ENCODE peak calls at places on chromosomes 16 and 17, in five cellular contexts. P is fibroblast of pulmonary artery, Q is glomerular endothelial cell, G is adrenal gland, W is kidney. N is an unnamed sample.

GRCh38 chr16:79810449-79811189 is 210.1 kb upstream of the MAF start:
- DNase-seq in G (no peak), Q (no peak), P (no peak), W (no peak), N (no peak)

GRCh38 chr17:37844158-37844976 is 79.8 kb upstream of the TBC1D3K start:
- DNase-seq in P (peak), Q (no peak), W (peak), G (peak), N (peak)

GRCh38 chr17:78923660-78924453 is 1.3 kb downstream of the TIMP2 start:
- DNase-seq in Q (no peak), P (no peak), W (peak), G (peak), N (peak)

GRCh38 chr16:8972843-8973586 is 9.3 kb upstream of the USP7 start:
- DNase-seq in W (no peak), P (no peak), G (no peak), Q (no peak), N (no peak)

GRCh38 chr17:41734139-41734948 is at the start of gene HAP1:
- DNase-seq in G (peak), W (peak), P (peak), Q (no peak), N (peak)

GRCh38 chr16:83689385-83689831 is 118.4 kb upstream of the HSBP1 start:
- DNase-seq in W (no peak), G (no peak), P (peak), Q (no peak), N (no peak)

GRCh38 chr17:56676807-56677206 is 83.3 kb downstream of the NOG start:
- DNase-seq in W (no peak), G (no peak), P (no peak), Q (no peak), N (no peak)

GRCh38 chr17:79778504-79779087 is 648 bp downstream of the CBX2 start:
- DNase-seq in P (no peak), Q (no peak), W (peak), G (no peak), N (peak)

GRCh38 chr17:3915642-3916012 is 638 bp downstream of the P2RX1 start:
- DNase-seq in W (no peak), G (no peak), P (no peak), Q (no peak), N (peak)

GRCh38 chr17:79977711-79978544 is 57.7 kb downstream of the TBC1D16 start:
- DNase-seq in P (no peak), Q (no peak), W (peak), G (peak), N (peak)

GRCh38 chr16:19113577-19114358 is at the start of gene ITPRIPL2:
- DNase-seq in G (peak), Q (no peak), P (peak), W (peak), N (peak)

GRCh38 chr16:1310832-1311200 is 1.4 kb downstream of the UBE2I start:
- DNase-seq in W (no peak), G (no peak), P (no peak), Q (no peak), N (no peak)

GRCh38 chr17:75481194-75482059 is 25.0 kb downstream of the TMEM94 start:
- DNase-seq in G (no peak), Q (no peak), W (peak), P (no peak), N (no peak)

GRCh38 chr16:19228057-19228456 is 57.5 kb upstream of the CLEC19A start:
- DNase-seq in Q (no peak), G (no peak), W (no peak), P (no peak), N (no peak)

GRCh38 chr17:19753661-19754463 is 5.8 kb upstream of the ALDH3A1 start:
- DNase-seq in P (no peak), G (peak), W (no peak), Q (no peak), N (no peak)

GRCh38 chr16:88509749-88510069 is 56.6 kb downstream of the ZFPM1 start:
- DNase-seq in W (no peak), Q (no peak), P (no peak), G (no peak), N (no peak)

GRCh38 chr16:66036775-66037715 is 329.4 kb upstream of the CDH5 start:
- DNase-seq in G (no peak), Q (no peak), W (no peak), P (peak), N (no peak)

N was measured in right cardiac atrium.